ENCODE peak calls at places on chromosomes 6 and 20, in six cellular contexts. A is IMR-90, N is AG09309, C is pancreas, J is lung, K is HFF-Myc. V is an unnamed sample.

GRCh38 chr6:90293319-90293937 is 3.2 kb downstream of the BACH2 start:
- DNase-seq in A (peak), N (no peak), C (no peak), J (no peak), K (no peak), V (no peak)

GRCh38 chr6:127489248-127489647 is 29.9 kb downstream of the MTCL3 start:
- DNase-seq in A (no peak), N (no peak), C (no peak), J (no peak), K (no peak), V (no peak)

GRCh38 chr6:170269873-170270541 is 20.9 kb downstream of the DLL1 start:
- DNase-seq in A (peak), N (peak), C (no peak), J (no peak), K (no peak), V (no peak)

GRCh38 chr6:4603291-4603690 is 172.9 kb upstream of the CDYL start:
- DNase-seq in A (peak), N (peak), C (no peak), J (peak), K (no peak), V (no peak)

GRCh38 chr6:45469708-45470107 is 92.0 kb upstream of the SUPT3H start:
- DNase-seq in A (no peak), N (no peak), C (no peak), J (no peak), K (no peak), V (no peak)

GRCh38 chr6:158565122-158565429 is 5.2 kb downstream of the TMEM181 start:
- DNase-seq in A (no peak), N (no peak), C (no peak), J (no peak), K (no peak), V (no peak)

GRCh38 chr20:37363221-37364012 is 17.5 kb downstream of the SRC start:
- DNase-seq in A (no peak), N (no peak), C (no peak), J (no peak), K (no peak), V (no peak)

GRCh38 chr6:37544530-37544929 is 44.8 kb upstream of the CCDC167 start:
- DNase-seq in A (no peak), N (no peak), C (no peak), J (no peak), K (no peak), V (no peak)

GRCh38 chr6:113858067-113858604 is 991 bp downstream of the MARCKS start:
- DNase-seq in A (peak), N (no peak), C (peak), J (no peak), K (no peak), V (no peak)

GRCh38 chr6:29696147-29697129 is 15.5 kb upstream of the ZFP57 start:
- DNase-seq in A (no peak), N (no peak), C (no peak), J (no peak), K (no peak), V (no peak)

GRCh38 chr20:36394340-36394965 is 88.3 kb downstream of the DLGAP4 start:
- DNase-seq in A (no peak), N (no peak), C (no peak), J (no peak), K (no peak), V (no peak)

GRCh38 chr6:135938588-135939215 is 87.2 kb downstream of the PDE7B start:
- DNase-seq in A (peak), N (no peak), C (no peak), J (no peak), K (peak), V (no peak)

GRCh38 chr6:39247667-39248194 is 18.5 kb upstream of the KCNK5 start:
- DNase-seq in A (no peak), N (no peak), C (no peak), J (no peak), K (no peak), V (no peak)

GRCh38 chr20:12860619-12861247 is 148.0 kb upstream of the SPTLC3 start:
- DNase-seq in A (no peak), N (no peak), C (no peak), J (no peak), K (no peak), V (no peak)

GRCh38 chr20:10667077-10667401 is 6.8 kb downstream of the JAG1 start:
- DNase-seq in A (no peak), N (no peak), C (peak), J (no peak), K (no peak), V (no peak)

GRCh38 chr20:23129891-23130621 is 43.9 kb upstream of the CD93 start:
- DNase-seq in A (no peak), N (no peak), C (no peak), J (no peak), K (no peak), V (no peak)

GRCh38 chr6:44152533-44152932 is 6.1 kb upstream of the CAPN11 start:
- DNase-seq in A (no peak), N (no peak), C (no peak), J (no peak), K (no peak), V (no peak)

GRCh38 chr6:27814665-27815424 is 97.4 kb downstream of the OR2B2 start:
- DNase-seq in A (peak), N (peak), C (no peak), J (peak), K (peak), V (peak)

GRCh38 chr20:13286600-13286999 is 65.5 kb downstream of the ISM1 start:
- DNase-seq in A (no peak), N (no peak), C (no peak), J (peak), K (no peak), V (peak)

GRCh38 chr20:35478804-35479472 is 23.5 kb downstream of the CEP250 start:
- DNase-seq in A (no peak), N (no peak), C (no peak), J (no peak), K (no peak), V (no peak)

GRCh38 chr6:53581161-53581560 is 36.3 kb upstream of the GCLC start:
- DNase-seq in A (peak), N (peak), C (no peak), J (no peak), K (no peak), V (no peak)

GRCh38 chr6:37517411-37517812 is 17.7 kb upstream of the CCDC167 start:
- DNase-seq in A (no peak), N (no peak), C (no peak), J (no peak), K (no peak), V (no peak)

GRCh38 chr6:165480916-165481315 is 171.5 kb upstream of the C6orf118 start:
- DNase-seq in A (no peak), N (no peak), C (no peak), J (no peak), K (no peak), V (peak)

GRCh38 chr6:165486183-165487137 is 176.6 kb downstream of the PDE10A start:
- DNase-seq in A (no peak), N (no peak), C (no peak), J (no peak), K (no peak), V (no peak)

GRCh38 chr6:165487347-165487746 is 175.7 kb downstream of the PDE10A start:
- DNase-seq in A (peak), N (no peak), C (no peak), J (no peak), K (no peak), V (no peak)

GRCh38 chr6:165487950-165488349 is 175.1 kb downstream of the PDE10A start:
- DNase-seq in A (no peak), N (no peak), C (no peak), J (no peak), K (no peak), V (no peak)

DNA sequence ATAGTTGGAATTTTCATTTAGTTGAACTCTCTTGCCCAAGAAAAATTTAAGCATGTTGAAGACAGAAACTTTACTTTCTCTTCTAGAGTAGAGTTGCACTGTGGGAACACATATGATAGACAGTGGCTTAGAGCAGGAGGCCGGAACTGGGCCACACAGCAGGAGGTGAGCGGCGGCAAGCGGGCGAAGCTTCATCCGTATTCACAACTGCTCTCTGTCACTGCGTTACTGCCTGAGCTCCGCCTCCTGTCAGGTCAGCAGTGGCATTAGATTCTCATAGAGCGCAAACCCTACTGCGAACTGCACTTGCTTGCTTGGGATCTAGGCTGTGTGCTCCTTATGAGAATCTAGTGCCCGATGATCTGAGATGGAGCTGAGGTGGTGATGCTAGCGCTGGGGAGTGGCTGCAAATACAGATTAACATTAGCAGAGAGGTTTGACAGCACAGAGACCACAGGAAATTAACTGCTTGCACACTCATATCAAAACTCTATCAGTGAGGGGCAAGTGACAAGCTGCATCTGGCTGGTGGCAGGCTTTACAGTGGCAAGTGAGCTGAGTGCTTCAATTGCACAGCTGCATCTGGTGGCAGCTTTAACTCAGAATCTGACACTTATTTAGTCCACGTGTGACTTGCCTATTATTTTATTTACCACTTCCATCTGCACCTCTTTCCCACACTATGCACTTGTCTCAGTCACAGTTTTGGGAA is 174.9 kb upstream of the C6orf118 start:
- DNase-seq in A (no peak), N (no peak), C (no peak), J (no peak), K (no peak), V (no peak)
- TF ChIP-seq CTCF in A (no peak), N (no peak), C (no peak), J (no peak), K (no peak), V (no peak)

GRCh38 chr20:43508604-43509040 is 1.1 kb downstream of the L3MBTL1 start:
- DNase-seq in A (no peak), N (no peak), C (no peak), J (no peak), K (no peak), V (no peak)
- H3K4me3 ChIP-seq in A (no peak), N (no peak), C (peak), J (no peak), K (no peak), V (no peak)

GRCh38 chr6:139133272-139133671 is 1.6 kb upstream of the HECA start:
- DNase-seq in A (no peak), N (no peak), C (no peak), J (no peak), K (no peak), V (no peak)
- TF ChIP-seq CTCF in A (no peak), N (no peak), C (no peak), J (no peak), K (no peak), V (no peak)

DNA sequence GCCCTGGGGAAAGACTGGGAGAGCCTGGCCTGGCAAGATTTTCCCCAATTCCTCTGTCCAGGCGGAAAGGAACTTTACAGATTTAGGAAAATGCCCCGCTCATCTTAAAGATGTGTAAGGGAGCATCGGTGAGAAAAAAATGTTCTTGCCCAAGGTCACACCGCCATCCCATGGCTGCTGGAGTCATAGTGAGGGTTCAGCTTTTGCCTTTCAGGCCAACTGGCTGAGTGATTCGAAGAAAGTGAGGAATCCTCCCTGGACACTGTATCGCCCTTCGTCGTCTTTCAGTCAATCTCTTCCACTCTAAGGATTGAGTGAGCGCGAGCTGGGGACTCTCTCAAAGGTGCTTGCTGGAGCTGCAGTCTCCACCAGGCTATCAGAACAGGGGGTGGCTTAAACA is 1.4 kb downstream of the WFDC2 start:
- DNase-seq in A (no peak), N (no peak), C (no peak), J (no peak), K (no peak), V (no peak)
- H3K4me3 ChIP-seq in A (no peak), N (no peak), C (peak), J (no peak), K (peak), V (no peak)

GRCh38 chr20:41352666-41353065 is 12.0 kb downstream of the LPIN3 start:
- DNase-seq in A (no peak), N (no peak), C (no peak), J (no peak), K (no peak), V (no peak)
- TF ChIP-seq CTCF in A (no peak), N (peak), C (no peak), J (no peak), K (no peak), V (no peak)

GRCh38 chr6:69812746-69813427 is 16.1 kb upstream of the LMBRD1 start:
- DNase-seq in A (no peak), N (no peak), C (no peak), J (no peak), K (no peak), V (no peak)
- H3K4me3 ChIP-seq in A (no peak), N (no peak), C (no peak), J (no peak), K (no peak), V (no peak)

GRCh38 chr6:123715243-123715863 is 78.6 kb upstream of the TRDN start:
- DNase-seq in A (no peak), N (no peak), C (no peak), J (no peak), K (no peak), V (no peak)
- TF ChIP-seq CTCF in A (peak), N (no peak), C (peak), J (peak), K (peak), V (peak)

V was measured in LNCaP clone FGC.